ENCODE peak calls at places on chromosomes 12 and 14, in five cellular contexts. B is IMR-90, O is neuronal stem cell, I is H9, Q is H1. G is an unnamed sample.

GRCh38 chr14:105257464-105257863 is 9.1 kb downstream of the BTBD6 start:
- DNase-seq in I (peak), Q (no peak), B (no peak), O (no peak), G (no peak)

GRCh38 chr14:80942158-80942738 is 710 bp upstream of the CEP128 start:
- DNase-seq in O (peak), I (no peak), B (no peak), Q (no peak), G (peak)

GRCh38 chr12:32868885-32869284 is 27.7 kb downstream of the PKP2 start:
- DNase-seq in I (no peak), O (no peak), B (no peak), Q (no peak), G (peak)

GRCh38 chr12:114580306-114580705 is 103.7 kb downstream of the TBX3 start:
- DNase-seq in B (no peak), Q (no peak), I (no peak), O (no peak), G (no peak)

GRCh38 chr12:113573148-113573547 is 101.5 kb upstream of the LHX5 start:
- DNase-seq in O (no peak), I (no peak), Q (no peak), B (no peak), G (no peak)

GRCh38 chr14:100640481-100641273 is 53.5 kb upstream of the BEGAIN start:
- DNase-seq in I (no peak), O (no peak), B (peak), Q (no peak), G (no peak)

GRCh38 chr12:49503674-49504180 is 35.1 kb upstream of the KCNH3 start:
- DNase-seq in B (peak), Q (no peak), I (no peak), O (no peak), G (no peak)

GRCh38 chr12:2288875-2289274 is 236.1 kb downstream of the CACNA1C start:
- DNase-seq in I (no peak), B (no peak), Q (no peak), O (no peak), G (no peak)

GRCh38 chr14:24913026-24913425 is 136.9 kb downstream of the STXBP6 start:
- DNase-seq in Q (no peak), B (no peak), O (no peak), I (no peak), G (no peak)

GRCh38 chr12:51389302-51389999 is 1.8 kb downstream of the GALNT6 start:
- DNase-seq in I (no peak), B (peak), O (no peak), Q (no peak), G (peak)

GRCh38 chr14:101932668-101933067 is 31.7 kb upstream of the DYNC1H1 start:
- DNase-seq in Q (no peak), O (no peak), I (no peak), B (peak), G (no peak)

GRCh38 chr12:70983692-70984091 is 63.2 kb upstream of the PTPRR start:
- DNase-seq in O (peak), B (no peak), I (peak), Q (no peak), G (no peak)
- H2BK5ac ChIP-seq in O (no peak), B (no peak), I (no peak), Q (no peak), G (no peak)

DNA sequence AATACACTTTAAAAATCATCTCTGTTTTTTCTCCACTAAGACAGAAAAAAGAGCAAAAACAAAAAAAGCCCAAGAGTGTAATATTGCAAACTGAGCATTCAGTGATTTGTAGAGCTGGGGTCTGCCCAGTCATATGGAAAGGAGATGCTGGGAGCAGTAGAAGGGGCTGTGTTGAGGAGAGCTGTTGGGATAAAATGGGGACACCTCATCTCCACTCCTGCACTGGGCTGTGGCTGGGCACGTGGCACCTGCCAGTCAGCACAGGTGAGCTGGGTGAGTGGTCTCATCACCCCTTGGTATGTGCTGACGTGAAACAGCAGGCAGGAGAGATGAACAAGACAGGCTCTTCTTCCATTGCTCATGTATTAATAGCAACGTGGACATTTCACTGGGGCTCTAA is 217.4 kb downstream of the C12orf42 start:
- DNase-seq in I (no peak), B (no peak), Q (no peak), O (no peak), G (no peak)
- H4K91ac ChIP-seq in I (no peak), B (no peak), Q (no peak), O (no peak), G (no peak)

GRCh38 chr12:23099104-23099503 is 474.1 kb downstream of the ETNK1 start:
- DNase-seq in B (no peak), Q (no peak), I (peak), O (no peak), G (no peak)

GRCh38 chr12:23098110-23099049 is 473.4 kb downstream of the ETNK1 start:
- DNase-seq in Q (no peak), B (no peak), I (no peak), O (no peak), G (no peak)

GRCh38 chr12:23096321-23096720 is 471.4 kb downstream of the ETNK1 start:
- DNase-seq in B (no peak), I (no peak), Q (no peak), O (no peak), G (no peak)

DNA sequence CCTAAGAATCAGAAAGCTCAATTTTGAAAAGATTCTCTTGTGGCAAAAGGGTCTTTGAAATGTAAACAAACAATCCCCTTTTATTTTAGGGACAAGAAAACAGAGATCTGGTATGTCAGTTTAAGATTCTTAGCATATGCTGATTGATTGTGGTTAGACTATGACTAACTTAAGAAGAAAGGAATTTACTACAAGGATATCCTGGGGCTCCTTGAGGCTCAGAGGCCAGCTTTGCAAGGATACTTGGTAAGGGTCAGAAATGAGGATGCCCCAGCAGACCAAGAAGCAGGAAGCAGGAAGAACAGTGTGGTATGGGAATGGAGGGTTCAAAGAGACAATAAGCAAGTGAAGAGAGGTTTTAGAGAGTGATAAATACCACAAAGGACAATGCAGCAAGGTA is 474.6 kb downstream of the ETNK1 start:
- DNase-seq in Q (no peak), B (no peak), I (no peak), O (no peak), G (no peak)
- H3K27ac ChIP-seq in Q (no peak), B (no peak), I (no peak), O (no peak), G (no peak)

GRCh38 chr14:89615421-89615820 is 198.4 kb upstream of the FOXN3 start:
- DNase-seq in B (no peak), O (no peak), Q (no peak), I (no peak), G (no peak)
- H2BK5ac ChIP-seq in B (no peak), O (no peak), Q (no peak), I (no peak), G (no peak)

DNA sequence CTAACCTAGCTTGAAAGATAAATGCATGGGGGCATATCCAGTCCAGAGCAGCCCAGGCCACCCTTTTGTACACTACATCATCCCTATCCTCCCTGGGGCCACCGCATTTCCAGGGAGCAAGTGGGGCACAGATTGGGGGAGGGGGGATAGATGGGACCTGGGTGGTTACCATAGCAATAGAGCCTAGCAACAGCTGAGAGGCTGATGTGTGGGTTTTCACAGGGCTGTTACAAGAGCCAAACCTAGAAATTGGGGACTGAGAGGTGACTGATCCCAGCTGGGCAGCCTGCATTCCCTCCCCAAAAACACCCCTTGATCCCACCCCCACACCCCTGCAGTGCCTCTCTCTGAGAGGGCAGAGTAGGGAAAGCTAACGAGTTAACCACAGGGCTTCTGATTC is 3.7 kb upstream of the ZNF384 start:
- DNase-seq in B (no peak), I (no peak), O (no peak), Q (no peak), G (no peak)
- H4K91ac ChIP-seq in B (no peak), I (no peak), O (no peak), Q (no peak), G (no peak)

DNA sequence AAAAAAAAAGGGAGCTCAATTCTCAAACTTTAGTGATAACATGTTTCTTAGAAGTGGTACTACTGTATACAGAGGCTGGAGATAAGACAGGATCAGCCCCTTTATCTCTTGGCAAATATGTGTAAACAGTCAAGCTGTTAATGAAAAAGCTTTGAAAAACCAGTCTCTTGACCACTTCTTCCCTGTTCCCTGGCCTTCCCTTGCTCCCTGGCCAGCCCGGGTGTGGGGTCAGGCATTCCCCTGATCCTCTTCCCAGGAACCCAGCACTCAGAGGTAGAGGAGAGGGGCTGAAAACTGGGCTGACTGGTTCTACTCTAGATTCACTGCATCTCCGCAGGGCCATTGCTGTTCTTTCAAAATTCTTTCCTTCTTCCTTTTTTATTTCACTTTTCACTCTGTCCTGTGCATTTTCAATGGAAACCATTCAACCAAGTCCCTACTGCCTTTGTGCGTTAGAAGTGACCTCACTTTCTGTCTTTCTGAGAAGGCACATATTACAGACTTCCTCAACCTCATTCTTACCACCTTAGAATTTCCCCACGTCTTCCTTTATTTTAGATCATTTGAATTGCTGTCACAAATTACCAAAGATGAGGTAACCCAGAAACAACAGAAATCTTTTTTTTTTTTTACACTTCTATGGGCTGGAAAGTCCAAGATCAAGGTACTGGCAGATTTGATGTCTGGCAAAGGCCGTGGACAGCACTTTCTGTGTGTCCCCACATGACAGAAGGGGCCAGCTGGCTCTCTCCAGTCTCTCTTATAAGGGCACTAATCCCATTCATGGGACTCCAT is 5.7 kb downstream of the GNG2 start:
- DNase-seq in B (no peak), Q (no peak), O (no peak), I (no peak), G (no peak)
- H3K27ac ChIP-seq in B (no peak), Q (no peak), O (no peak), I (no peak), G (no peak)

DNA sequence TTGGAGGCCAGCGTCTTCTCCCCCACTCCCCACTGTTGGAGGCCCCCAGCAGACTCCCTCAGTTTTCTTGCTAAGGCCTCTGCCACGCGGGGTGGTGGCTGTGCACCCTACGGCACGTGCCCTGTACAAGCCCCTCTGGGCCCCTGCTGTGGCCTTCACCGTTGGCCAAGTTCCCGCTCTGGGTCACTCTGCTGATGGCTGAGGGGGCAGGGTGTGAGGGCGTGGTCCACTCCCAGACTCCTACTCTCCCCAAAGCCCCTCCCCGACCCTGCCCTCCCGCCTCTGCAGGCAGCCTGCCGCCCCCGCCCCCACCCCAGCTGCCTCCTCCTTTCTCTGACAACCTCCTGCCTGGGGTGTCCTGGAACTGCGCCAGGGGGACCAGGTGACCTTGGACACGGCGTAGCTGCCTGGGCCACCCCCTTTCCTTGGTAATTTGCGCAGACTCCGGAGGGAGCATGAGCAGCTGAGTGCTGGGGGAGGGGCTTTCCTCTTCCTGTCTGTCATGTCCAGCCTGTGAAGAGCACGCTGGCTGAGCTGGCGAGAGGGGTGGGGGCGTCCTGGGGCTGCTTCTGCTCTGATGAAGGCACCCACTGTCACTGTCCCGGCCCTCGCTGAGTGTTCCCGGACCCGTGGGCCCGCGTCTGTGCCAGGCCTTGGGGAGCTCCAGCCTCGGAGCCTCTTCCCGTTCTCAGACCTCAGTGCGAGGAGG is 84.9 kb downstream of the KIF26A start:
- DNase-seq in B (no peak), Q (peak), O (no peak), I (no peak), G (no peak)
- H2BK5ac ChIP-seq in B (no peak), Q (peak), O (no peak), I (no peak), G (no peak)

GRCh38 chr12:124395284-124395752 is 100.4 kb downstream of the RFLNA start:
- DNase-seq in B (no peak), O (no peak), I (no peak), Q (no peak), G (no peak)
- H4K91ac ChIP-seq in B (no peak), O (no peak), I (no peak), Q (no peak), G (no peak)

DNA sequence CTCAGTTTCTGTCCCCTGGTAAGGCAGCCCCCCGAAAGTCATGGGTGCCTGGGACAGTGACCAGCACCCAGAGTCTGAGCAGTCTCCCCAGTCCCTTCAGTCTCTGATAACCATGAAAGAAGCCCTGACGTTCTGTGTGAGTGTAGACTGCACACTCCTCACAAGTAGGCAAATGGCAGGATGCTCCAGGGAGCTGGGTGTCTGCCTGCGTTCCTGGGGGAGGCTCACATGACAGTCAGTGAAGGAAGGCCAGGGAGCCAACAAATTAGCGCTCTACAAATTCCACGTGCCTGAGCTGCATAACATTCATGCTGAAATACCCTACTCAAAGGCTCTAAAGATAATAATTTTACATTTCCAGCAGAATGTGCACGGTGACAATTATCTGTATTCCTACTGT is 56.3 kb downstream of the ASCL1 start:
- DNase-seq in O (no peak), I (no peak), B (no peak), Q (no peak), G (no peak)
- H3K27ac ChIP-seq in O (peak), I (no peak), B (no peak), Q (no peak), G (no peak)

GRCh38 chr12:65300067-65300466 is 21.6 kb downstream of the MSRB3 start:
- DNase-seq in I (no peak), Q (no peak), O (no peak), B (no peak), G (no peak)
- H2BK5ac ChIP-seq in I (no peak), Q (no peak), O (no peak), B (no peak), G (no peak)

G was measured in trophoblast cell.